ENCODE peak calls at places on chromosome 3, in nine cellular contexts. One of them, this sample, is unnamed.

GRCh38 chr3:93988283-93988682 is 8.3 kb downstream of the ARL13B start:
- DNase-seq in stomach: no peak
- DNase-seq in PC-3: peak; percentile 13
- DNase-seq in breast epithelium: no peak
- DNase-seq in CD8-positive, alpha-beta T cell: no peak
- DNase-seq in adrenal gland: no peak
- DNase-seq in heart left ventricle: no peak
- DNase-seq in upper lobe of right lung: no peak
- DNase-seq in AG04450: no peak
- DNase-seq in this sample: no peak

GRCh38 chr3:44355634-44356033 is 17.1 kb downstream of the TCAIM start:
- DNase-seq in stomach: no peak
- DNase-seq in PC-3: peak; percentile 60
- DNase-seq in adrenal gland: peak; percentile 60
- DNase-seq in CD8-positive, alpha-beta T cell: no peak
- DNase-seq in upper lobe of right lung: no peak
- DNase-seq in breast epithelium: no peak
- DNase-seq in AG04450: peak; percentile 66
- DNase-seq in heart left ventricle: peak; percentile 37
- DNase-seq in this sample: no peak

GRCh38 chr3:30524357-30525040 is 81.9 kb upstream of the TGFBR2 start:
- DNase-seq in upper lobe of right lung: no peak
- DNase-seq in PC-3: no peak
- DNase-seq in heart left ventricle: no peak
- DNase-seq in stomach: no peak
- DNase-seq in adrenal gland: no peak
- DNase-seq in CD8-positive, alpha-beta T cell: no peak
- DNase-seq in AG04450: no peak
- DNase-seq in breast epithelium: no peak
- DNase-seq in this sample: no peak

GRCh38 chr3:194632211-194632982 is 822 bp downstream of the TMEM44 start:
- DNase-seq in upper lobe of right lung: no peak
- DNase-seq in PC-3: peak; percentile 37
- DNase-seq in heart left ventricle: peak; percentile 53
- DNase-seq in breast epithelium: no peak
- DNase-seq in adrenal gland: peak; percentile 26
- DNase-seq in CD8-positive, alpha-beta T cell: no peak
- DNase-seq in AG04450: no peak
- DNase-seq in stomach: no peak
- DNase-seq in this sample: no peak

GRCh38 chr3:31106204-31106603 is 211.7 kb upstream of the GADL1 start:
- DNase-seq in stomach: no peak
- DNase-seq in AG04450: peak; percentile 16
- DNase-seq in PC-3: peak; percentile 82
- DNase-seq in heart left ventricle: no peak
- DNase-seq in adrenal gland: no peak
- DNase-seq in CD8-positive, alpha-beta T cell: no peak
- DNase-seq in upper lobe of right lung: no peak
- DNase-seq in breast epithelium: peak; percentile 42
- DNase-seq in this sample: no peak

GRCh38 chr3:100590114-100590839 is 19.1 kb upstream of the ADGRG7 start:
- DNase-seq in adrenal gland: peak; percentile 54
- DNase-seq in AG04450: peak; percentile 44
- DNase-seq in upper lobe of right lung: no peak
- DNase-seq in breast epithelium: peak; percentile 49
- DNase-seq in CD8-positive, alpha-beta T cell: peak; percentile 29
- DNase-seq in stomach: peak; percentile 61
- DNase-seq in PC-3: peak; percentile 87
- DNase-seq in heart left ventricle: peak; percentile 24
- DNase-seq in this sample: peak; percentile 61

GRCh38 chr3:45677045-45677436 is 12.2 kb upstream of the SACM1L start:
- DNase-seq in adrenal gland: peak; percentile 52
- DNase-seq in AG04450: no peak
- DNase-seq in PC-3: peak; percentile 85
- DNase-seq in stomach: no peak
- DNase-seq in upper lobe of right lung: peak; percentile 70
- DNase-seq in breast epithelium: peak; percentile 79
- DNase-seq in heart left ventricle: no peak
- DNase-seq in CD8-positive, alpha-beta T cell: peak; percentile 63
- DNase-seq in this sample: no peak

GRCh38 chr3:138031536-138031935 is 21.6 kb downstream of the CLDN18 start:
- DNase-seq in stomach: no peak
- DNase-seq in heart left ventricle: no peak
- DNase-seq in breast epithelium: no peak
- DNase-seq in adrenal gland: no peak
- DNase-seq in PC-3: no peak
- DNase-seq in AG04450: no peak
- DNase-seq in upper lobe of right lung: no peak
- DNase-seq in CD8-positive, alpha-beta T cell: no peak
- DNase-seq in this sample: no peak

GRCh38 chr3:124352143-124352528 is 360.2 kb upstream of the ROPN1 start:
- DNase-seq in AG04450: no peak
- DNase-seq in adrenal gland: no peak
- DNase-seq in upper lobe of right lung: no peak
- DNase-seq in PC-3: no peak
- DNase-seq in stomach: no peak
- DNase-seq in heart left ventricle: no peak
- DNase-seq in breast epithelium: no peak
- DNase-seq in CD8-positive, alpha-beta T cell: no peak
- DNase-seq in this sample: no peak

GRCh38 chr3:11699083-11699427 is 55.3 kb upstream of the VGLL4 start:
- DNase-seq in adrenal gland: no peak
- DNase-seq in heart left ventricle: no peak
- DNase-seq in AG04450: no peak
- DNase-seq in stomach: no peak
- DNase-seq in breast epithelium: no peak
- DNase-seq in PC-3: peak; percentile 71
- DNase-seq in CD8-positive, alpha-beta T cell: no peak
- DNase-seq in upper lobe of right lung: no peak
- DNase-seq in this sample: no peak

GRCh38 chr3:18670755-18671154 is 245.6 kb upstream of the SATB1 start:
- DNase-seq in CD8-positive, alpha-beta T cell: no peak
- DNase-seq in upper lobe of right lung: no peak
- DNase-seq in stomach: no peak
- DNase-seq in heart left ventricle: no peak
- DNase-seq in PC-3: no peak
- DNase-seq in adrenal gland: no peak
- DNase-seq in AG04450: no peak
- DNase-seq in breast epithelium: no peak
- DNase-seq in this sample: no peak

GRCh38 chr3:120452816-120453215 is 2.0 kb upstream of the FSTL1 start:
- DNase-seq in upper lobe of right lung: no peak
- DNase-seq in CD8-positive, alpha-beta T cell: no peak
- DNase-seq in adrenal gland: no peak
- DNase-seq in breast epithelium: no peak
- DNase-seq in AG04450: no peak
- DNase-seq in PC-3: no peak
- DNase-seq in stomach: no peak
- DNase-seq in heart left ventricle: no peak
- DNase-seq in this sample: no peak

GRCh38 chr3:120449701-120450216 is 1.0 kb downstream of the FSTL1 start:
- DNase-seq in upper lobe of right lung: no peak
- DNase-seq in breast epithelium: no peak
- DNase-seq in PC-3: peak; percentile 49
- DNase-seq in CD8-positive, alpha-beta T cell: no peak
- DNase-seq in AG04450: no peak
- DNase-seq in stomach: no peak
- DNase-seq in heart left ventricle: no peak
- DNase-seq in adrenal gland: no peak
- DNase-seq in this sample: no peak

GRCh38 chr3:120451670-120452220 is 953 bp upstream of the FSTL1 start:
- DNase-seq in heart left ventricle: no peak
- DNase-seq in PC-3: no peak
- DNase-seq in adrenal gland: no peak
- DNase-seq in CD8-positive, alpha-beta T cell: no peak
- DNase-seq in breast epithelium: no peak
- DNase-seq in stomach: no peak
- DNase-seq in AG04450: no peak
- DNase-seq in upper lobe of right lung: no peak
- DNase-seq in this sample: no peak

GRCh38 chr3:120450261-120450913 is 405 bp downstream of the FSTL1 start:
- DNase-seq in AG04450: no peak
- DNase-seq in breast epithelium: no peak
- DNase-seq in heart left ventricle: peak; percentile 52
- DNase-seq in adrenal gland: peak; percentile 65
- DNase-seq in stomach: peak; percentile 31
- DNase-seq in CD8-positive, alpha-beta T cell: no peak
- DNase-seq in PC-3: peak; percentile 41
- DNase-seq in upper lobe of right lung: peak; percentile 73
- DNase-seq in this sample: no peak

DNA sequence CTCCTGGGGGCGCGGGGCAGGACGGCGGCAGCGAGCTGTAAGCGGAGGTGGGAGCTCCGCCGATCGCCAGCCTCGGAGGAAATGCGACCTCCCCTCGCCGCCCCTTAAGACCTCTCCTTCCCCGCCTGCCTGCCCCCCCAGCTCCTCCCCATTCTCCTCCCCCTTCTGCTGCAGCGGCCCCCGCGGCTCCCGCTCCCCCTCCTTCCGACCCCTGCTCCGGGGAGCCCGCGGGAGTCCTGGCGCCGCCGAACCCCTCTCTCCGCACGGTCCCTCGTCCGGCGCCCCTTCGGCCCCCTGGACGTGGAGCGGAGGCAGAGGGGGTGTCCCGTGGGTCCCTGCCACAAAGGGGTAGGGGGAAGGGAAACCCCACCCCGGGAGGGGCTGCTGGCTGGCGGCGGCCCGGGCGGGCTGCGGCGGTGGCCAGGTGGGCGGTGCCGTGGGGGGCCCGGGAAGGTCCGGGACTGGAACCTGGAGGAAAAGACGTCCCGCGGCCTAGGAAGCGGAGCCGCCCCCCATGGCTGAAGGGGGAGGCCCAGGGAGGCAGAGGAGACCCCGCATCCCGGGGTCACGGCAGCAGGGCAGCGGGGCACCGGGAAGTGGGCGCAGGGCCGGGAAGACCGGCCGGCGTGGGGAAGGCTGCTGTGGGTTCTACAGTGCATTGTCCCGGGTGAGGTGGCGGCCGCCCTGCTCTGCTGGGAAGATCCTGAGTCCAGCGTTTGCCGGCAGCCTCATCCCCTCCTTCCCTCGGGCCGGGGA is at the start of gene FSTL1:
- DNase-seq in heart left ventricle: peak; percentile 77
- DNase-seq in PC-3: peak; percentile 45
- DNase-seq in adrenal gland: peak; percentile 84
- DNase-seq in breast epithelium: peak; percentile 45
- DNase-seq in CD8-positive, alpha-beta T cell: no peak
- DNase-seq in upper lobe of right lung: peak; percentile 62
- DNase-seq in stomach: no peak
- DNase-seq in AG04450: no peak
- DNase-seq in this sample: no peak
- H3K27ac ChIP-seq in heart left ventricle: peak within 1 kb of the TSS; percentile 97
- H3K27ac ChIP-seq in PC-3: peak within 1 kb of the TSS; percentile 25
- H3K27ac ChIP-seq in adrenal gland: peak within 1 kb of the TSS; percentile 88
- H3K27ac ChIP-seq in breast epithelium: peak within 1 kb of the TSS; percentile 92
- H3K27ac ChIP-seq in CD8-positive, alpha-beta T cell: no peak within 1 kb of the TSS
- H3K27ac ChIP-seq in upper lobe of right lung: peak within 1 kb of the TSS; percentile 88
- H3K27ac ChIP-seq in stomach: peak within 1 kb of the TSS; percentile 89
- H3K27ac ChIP-seq in AG04450: peak within 1 kb of the TSS; percentile 95
- H3K27ac ChIP-seq in this sample: peak within 1 kb of the TSS; percentile 65

GRCh38 chr3:38028621-38029361 is 651 bp downstream of the PLCD1 start:
- DNase-seq in CD8-positive, alpha-beta T cell: no peak
- DNase-seq in AG04450: no peak
- DNase-seq in PC-3: no peak
- DNase-seq in breast epithelium: no peak
- DNase-seq in upper lobe of right lung: peak; percentile 71
- DNase-seq in adrenal gland: no peak
- DNase-seq in stomach: no peak
- DNase-seq in heart left ventricle: no peak
- DNase-seq in this sample: no peak
- H3K4me3 ChIP-seq in CD8-positive, alpha-beta T cell: peak overlapping the region; percentile 44
- H3K4me3 ChIP-seq in AG04450: peak overlapping the region; percentile 64
- H3K4me3 ChIP-seq in PC-3: no peak overlapping the region
- H3K4me3 ChIP-seq in breast epithelium: peak overlapping the region; percentile 60
- H3K4me3 ChIP-seq in upper lobe of right lung: peak overlapping the region; percentile 83
- H3K4me3 ChIP-seq in adrenal gland: no peak overlapping the region
- H3K4me3 ChIP-seq in stomach: peak overlapping the region; percentile 65
- H3K4me3 ChIP-seq in heart left ventricle: peak overlapping the region; percentile 81
- H3K4me3 ChIP-seq in this sample: peak overlapping the region; percentile 73

DNA sequence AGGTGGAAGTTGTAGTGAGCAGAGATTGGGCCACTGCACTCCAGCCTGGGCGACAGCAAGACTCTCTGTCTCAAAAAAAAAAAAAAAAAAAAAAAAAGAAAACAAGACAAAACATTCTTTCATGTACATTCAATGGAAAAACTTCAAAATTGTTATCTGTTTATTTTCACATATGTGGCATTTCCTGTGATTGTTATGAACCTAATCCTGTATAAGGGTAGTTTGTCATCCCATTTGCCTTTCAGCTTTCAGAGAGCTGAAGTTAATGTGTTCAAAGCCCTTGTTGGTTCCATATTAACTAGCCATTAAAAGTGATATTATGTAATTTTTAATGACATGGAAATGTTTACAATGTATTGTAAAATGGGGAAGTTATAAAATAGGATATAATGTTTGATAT is 17.3 kb upstream of the NCK1 start:
- DNase-seq in CD8-positive, alpha-beta T cell: no peak
- DNase-seq in stomach: no peak
- DNase-seq in upper lobe of right lung: no peak
- DNase-seq in adrenal gland: no peak
- DNase-seq in AG04450: no peak
- DNase-seq in breast epithelium: no peak
- DNase-seq in heart left ventricle: no peak
- DNase-seq in PC-3: no peak
- DNase-seq in this sample: no peak
- TF ChIP-seq CTCF in CD8-positive, alpha-beta T cell: no peak
- TF ChIP-seq CTCF in stomach: no peak
- TF ChIP-seq CTCF in upper lobe of right lung: no peak
- TF ChIP-seq CTCF in adrenal gland: no peak
- TF ChIP-seq CTCF in AG04450: no peak
- TF ChIP-seq CTCF in breast epithelium: no peak
- TF ChIP-seq CTCF in heart left ventricle: no peak
- TF ChIP-seq CTCF in PC-3: no peak
- TF ChIP-seq CTCF in this sample: no peak

DNA sequence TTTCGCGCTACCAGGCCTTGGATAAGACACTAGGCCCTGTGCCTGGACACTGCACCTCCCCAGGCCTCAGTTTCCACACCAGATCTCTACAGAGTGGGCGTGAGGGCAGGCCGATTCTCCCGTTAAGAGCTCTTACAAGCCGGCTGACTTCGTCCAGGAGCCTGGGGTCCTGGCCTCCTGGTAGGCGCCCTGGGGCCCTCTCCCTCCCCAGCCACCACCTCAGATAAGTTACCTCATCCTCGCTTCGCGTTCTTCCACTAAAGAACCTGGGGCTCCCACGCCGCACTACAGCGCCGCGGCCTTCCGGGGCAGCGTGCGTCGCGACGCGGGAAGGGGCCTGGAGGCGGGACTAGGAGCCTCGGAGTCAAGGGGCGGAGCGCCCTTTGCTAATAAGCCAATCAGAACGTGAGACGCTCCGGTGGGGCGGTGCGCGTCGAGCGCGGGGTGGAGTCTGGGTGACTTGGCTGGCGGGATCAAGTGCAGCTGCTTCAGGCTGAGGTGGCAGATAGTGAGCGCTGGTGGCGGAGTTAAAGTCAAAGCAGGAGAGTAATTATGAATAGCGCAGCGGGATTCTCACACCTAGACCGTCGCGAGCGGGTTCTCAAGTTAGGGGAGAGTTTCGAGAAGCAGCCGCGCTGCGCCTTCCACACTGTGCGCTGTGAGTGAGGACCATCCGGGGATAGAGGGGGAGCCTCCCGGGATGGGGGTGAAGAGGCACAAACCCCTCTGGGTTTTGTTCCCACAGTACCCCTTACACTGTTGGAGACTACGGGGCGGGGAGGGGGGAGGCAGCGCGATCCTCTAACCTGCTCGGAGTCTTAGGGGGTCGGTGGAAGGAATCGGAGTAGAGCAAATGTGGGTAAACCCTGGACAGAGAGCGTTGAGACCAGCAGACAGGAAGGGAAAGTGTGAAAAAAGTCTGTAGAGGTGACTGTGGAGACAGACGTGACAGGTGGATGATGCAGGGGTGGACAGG is at the start of the genes EAF2 and IQCB1:
- DNase-seq in PC-3: peak; percentile 99
- DNase-seq in CD8-positive, alpha-beta T cell: peak; percentile 91
- DNase-seq in adrenal gland: peak; percentile 97
- DNase-seq in breast epithelium: peak; percentile 93
- DNase-seq in AG04450: peak; percentile 86
- DNase-seq in stomach: peak; percentile 98
- DNase-seq in upper lobe of right lung: peak; percentile 98
- DNase-seq in heart left ventricle: peak; percentile 95
- DNase-seq in this sample: peak; percentile 97
- H3K27ac ChIP-seq in PC-3: no peak within 1 kb of the TSS
- H3K27ac ChIP-seq in CD8-positive, alpha-beta T cell: peak within 1 kb of the TSS; percentile 87
- H3K27ac ChIP-seq in adrenal gland: peak within 1 kb of the TSS; percentile 76
- H3K27ac ChIP-seq in breast epithelium: peak within 1 kb of the TSS; percentile 88
- H3K27ac ChIP-seq in AG04450: peak within 1 kb of the TSS; percentile 69
- H3K27ac ChIP-seq in stomach: peak within 1 kb of the TSS; percentile 86
- H3K27ac ChIP-seq in upper lobe of right lung: peak within 1 kb of the TSS; percentile 85
- H3K27ac ChIP-seq in heart left ventricle: peak within 1 kb of the TSS; percentile 79
- H3K27ac ChIP-seq in this sample: no peak within 1 kb of the TSS

This sample was measured in dorsolateral prefrontal cortex.